ENCODE peak calls at places on chromosomes 13 and 19, in eight cellular contexts. S, K, V, A, R, G, J and O are unnamed samples.

GRCh38 chr19:38869836-38870607 is 8.1 kb downstream of the RINL start:
- DNase-seq in S (peak; percentile 92), K (peak; percentile 92), V (no peak), A (no peak), R (peak; percentile 95), G (peak; percentile 44), J (peak; percentile 24), O (no peak)

GRCh38 chr13:48843630-48844380 is 131.9 kb upstream of the FNDC3A start:
- DNase-seq in S (no peak), K (peak; percentile 23), V (no peak), A (no peak), R (no peak), G (no peak), J (no peak), O (no peak)

GRCh38 chr13:40101708-40102359 is 446.4 kb downstream of the COG6 start:
- DNase-seq in S (no peak), K (no peak), V (no peak), A (no peak), R (no peak), G (no peak), J (no peak), O (no peak)

GRCh38 chr19:46984077-46985010 is 35.3 kb upstream of the NPAS1 start:
- DNase-seq in S (no peak), K (no peak), V (no peak), A (peak; percentile 90), R (no peak), G (peak; percentile 83), J (peak; percentile 35), O (no peak)

GRCh38 chr13:77386880-77387606 is 60.1 kb upstream of the MYCBP2 start:
- DNase-seq in S (no peak), K (no peak), V (peak; percentile 48), A (no peak), R (no peak), G (peak; percentile 43), J (peak; percentile 69), O (peak; percentile 1)

GRCh38 chr13:27622102-27622820 is 569 bp downstream of the POLR1D start:
- DNase-seq in S (no peak), K (no peak), V (no peak), A (peak; percentile 8), R (no peak), G (peak; percentile 23), J (peak; percentile 45), O (no peak)

GRCh38 chr19:16682539-16682938 is 21.6 kb downstream of the TMEM38A start:
- DNase-seq in S (no peak), K (no peak), V (no peak), A (no peak), R (no peak), G (no peak), J (no peak), O (no peak)

GRCh38 chr19:42269518-42270345 is 680 bp downstream of the CIC start:
- DNase-seq in S (no peak), K (no peak), V (no peak), A (no peak), R (peak; percentile 22), G (no peak), J (no peak), O (no peak)

GRCh38 chr13:48194392-48194754 is 38.6 kb upstream of the ITM2B start:
- DNase-seq in S (no peak), K (no peak), V (no peak), A (no peak), R (no peak), G (no peak), J (no peak), O (no peak)

GRCh38 chr13:77719128-77719527 is 21.6 kb downstream of the SLAIN1 start:
- DNase-seq in S (no peak), K (no peak), V (no peak), A (no peak), R (no peak), G (no peak), J (no peak), O (no peak)

GRCh38 chr13:106143392-106143791 is 392.1 kb downstream of the EFNB2 start:
- DNase-seq in S (no peak), K (no peak), V (peak; percentile 9), A (no peak), R (no peak), G (peak; percentile 95), J (no peak), O (no peak)

GRCh38 chr13:20499986-20500385 is 25.7 kb downstream of the CRYL1 start:
- DNase-seq in S (no peak), K (no peak), V (no peak), A (no peak), R (no peak), G (no peak), J (peak; percentile 38), O (no peak)

GRCh38 chr13:32316476-32316875 is 1.2 kb downstream of the BRCA2 start:
- DNase-seq in S (no peak), K (no peak), V (no peak), A (no peak), R (no peak), G (no peak), J (no peak), O (no peak)

GRCh38 chr19:33819875-33820781 is 23.5 kb downstream of the KCTD15 start:
- DNase-seq in S (peak; percentile 20), K (peak; percentile 70), V (no peak), A (peak; percentile 53), R (peak; percentile 57), G (peak; percentile 76), J (peak; percentile 27), O (no peak)

GRCh38 chr19:45087531-45087930 is 5.4 kb upstream of the PPP1R37 start:
- DNase-seq in S (no peak), K (no peak), V (no peak), A (no peak), R (peak; percentile 58), G (no peak), J (no peak), O (no peak)

GRCh38 chr13:73859841-73860240 is 274.4 kb downstream of the KLF12 start:
- DNase-seq in S (no peak), K (no peak), V (no peak), A (no peak), R (no peak), G (no peak), J (no peak), O (no peak)

GRCh38 chr19:34319230-34319585 is 45.8 kb upstream of the GPI start:
- DNase-seq in S (no peak), K (no peak), V (no peak), A (no peak), R (no peak), G (no peak), J (no peak), O (no peak)

GRCh38 chr19:33075519-33075918 is 5.5 kb upstream of the GPATCH1 start:
- DNase-seq in S (no peak), K (no peak), V (no peak), A (no peak), R (no peak), G (no peak), J (no peak), O (no peak)

GRCh38 chr13:52749446-52749845 is 9.8 kb upstream of the CNMD start:
- DNase-seq in S (no peak), K (no peak), V (no peak), A (no peak), R (no peak), G (no peak), J (no peak), O (no peak)

GRCh38 chr19:5563941-5564612 is 3.7 kb downstream of the TINCR start:
- DNase-seq in S (no peak), K (peak; percentile 86), V (no peak), A (no peak), R (no peak), G (no peak), J (peak; percentile 74), O (peak; percentile 50)

GRCh38 chr19:49491804-49492572 is 4.2 kb upstream of the RPS11 start:
- DNase-seq in S (no peak), K (no peak), V (no peak), A (no peak), R (no peak), G (no peak), J (no peak), O (no peak)

GRCh38 chr19:6768236-6768785 is 1.1 kb upstream of the SH2D3A start:
- DNase-seq in S (no peak), K (no peak), V (no peak), A (no peak), R (no peak), G (no peak), J (no peak), O (no peak)

GRCh38 chr13:31209172-31209818 is 9.5 kb downstream of the B3GLCT start:
- DNase-seq in S (no peak), K (peak; percentile 52), V (no peak), A (no peak), R (no peak), G (peak; percentile 46), J (no peak), O (no peak)

GRCh38 chr19:9306443-9306842 is 3.2 kb downstream of the ZNF699 start:
- DNase-seq in S (no peak), K (no peak), V (no peak), A (no peak), R (no peak), G (peak; percentile 45), J (peak; percentile 91), O (peak; percentile 25)

GRCh38 chr19:47613165-47614146 is 4.5 kb downstream of the BICRA start:
- DNase-seq in S (no peak), K (peak; percentile 92), V (peak; percentile 44), A (no peak), R (no peak), G (peak; percentile 32), J (peak; percentile 60), O (no peak)

GRCh38 chr19:30778961-30779690 is 406.9 kb downstream of the ZNF536 start:
- DNase-seq in S (no peak), K (no peak), V (no peak), A (no peak), R (no peak), G (no peak), J (no peak), O (no peak)

GRCh38 chr19:50490991-50491472 is 14.4 kb upstream of the GARIN5A start:
- DNase-seq in S (no peak), K (no peak), V (no peak), A (no peak), R (no peak), G (no peak), J (no peak), O (no peak)

GRCh38 chr19:50327461-50328256 is 1.5 kb downstream of the KCNC3 start:
- DNase-seq in S (no peak), K (no peak), V (no peak), A (no peak), R (no peak), G (no peak), J (no peak), O (no peak)

GRCh38 chr13:71240906-71241305 is 626.1 kb downstream of the DACH1 start:
- DNase-seq in S (no peak), K (no peak), V (no peak), A (no peak), R (no peak), G (peak; percentile 59), J (no peak), O (no peak)

GRCh38 chr13:19781526-19781925 is 1.2 kb downstream of the PSPC1 start:
- DNase-seq in S (no peak), K (no peak), V (no peak), A (no peak), R (no peak), G (peak; percentile 6), J (no peak), O (no peak)

GRCh38 chr19:11849264-11849615 is 714 bp downstream of the ZNF439 start:
- DNase-seq in S (no peak), K (no peak), V (no peak), A (no peak), R (no peak), G (peak; percentile 9), J (no peak), O (no peak)

GRCh38 chr19:4430760-4431159 is 26.8 kb downstream of the UBXN6 start:
- DNase-seq in S (no peak), K (no peak), V (no peak), A (no peak), R (no peak), G (no peak), J (no peak), O (no peak)

GRCh38 chr19:53103141-53103902 is at the start of gene ZNF160:
- DNase-seq in S (peak; percentile 98), K (peak; percentile 97), V (peak; percentile 96), A (peak; percentile 80), R (peak; percentile 99), G (peak; percentile 95), J (peak; percentile 95), O (peak; percentile 97)

GRCh38 chr13:39313721-39314120 is 275.5 kb downstream of the NHLRC3 start:
- DNase-seq in S (no peak), K (no peak), V (no peak), A (no peak), R (no peak), G (no peak), J (no peak), O (no peak)